ENCODE peak calls at places on chromosomes 12 and 14, in eight cellular contexts. One of them, this sample, is unnamed.

GRCh38 chr14:71418591-71419245 is 511.5 kb downstream of the PCNX1 start:
- DNase-seq in BJ: no peak
- DNase-seq in adrenal gland: no peak
- DNase-seq in mesenchymal stem cell: no peak
- DNase-seq in hippocampal formation: no peak
- DNase-seq in cardiac muscle cell: no peak
- DNase-seq in MM.1S: no peak
- DNase-seq in NCI-H187 treated with DMSO at 0.1 percent for 48 hours: no peak
- DNase-seq in this sample: no peak

GRCh38 chr12:1668833-1669543 is 21.9 kb upstream of the ADIPOR2 start:
- DNase-seq in BJ: no peak
- DNase-seq in adrenal gland: no peak
- DNase-seq in mesenchymal stem cell: peak
- DNase-seq in hippocampal formation: no peak
- DNase-seq in cardiac muscle cell: peak
- DNase-seq in MM.1S: no peak
- DNase-seq in NCI-H187 treated with DMSO at 0.1 percent for 48 hours: no peak
- DNase-seq in this sample: no peak

GRCh38 chr14:91261115-91261514 is 16.6 kb upstream of the GPR68 start:
- DNase-seq in BJ: no peak
- DNase-seq in adrenal gland: no peak
- DNase-seq in mesenchymal stem cell: no peak
- DNase-seq in hippocampal formation: no peak
- DNase-seq in cardiac muscle cell: no peak
- DNase-seq in MM.1S: no peak
- DNase-seq in NCI-H187 treated with DMSO at 0.1 percent for 48 hours: no peak
- DNase-seq in this sample: no peak

GRCh38 chr12:113334786-113335539 is at the start of gene SLC8B1:
- DNase-seq in BJ: no peak
- DNase-seq in adrenal gland: peak
- DNase-seq in mesenchymal stem cell: peak
- DNase-seq in hippocampal formation: peak
- DNase-seq in cardiac muscle cell: peak
- DNase-seq in MM.1S: peak
- DNase-seq in NCI-H187 treated with DMSO at 0.1 percent for 48 hours: no peak
- DNase-seq in this sample: no peak

GRCh38 chr12:12376636-12377448 is 20.0 kb downstream of the BORCS5 start:
- DNase-seq in BJ: no peak
- DNase-seq in adrenal gland: no peak
- DNase-seq in mesenchymal stem cell: peak
- DNase-seq in hippocampal formation: peak
- DNase-seq in cardiac muscle cell: peak
- DNase-seq in MM.1S: peak
- DNase-seq in NCI-H187 treated with DMSO at 0.1 percent for 48 hours: peak
- DNase-seq in this sample: peak

GRCh38 chr12:30757316-30757715 is 2.6 kb upstream of the CAPRIN2 start:
- DNase-seq in BJ: no peak
- DNase-seq in adrenal gland: no peak
- DNase-seq in mesenchymal stem cell: no peak
- DNase-seq in hippocampal formation: no peak
- DNase-seq in cardiac muscle cell: no peak
- DNase-seq in MM.1S: no peak
- DNase-seq in NCI-H187 treated with DMSO at 0.1 percent for 48 hours: no peak
- DNase-seq in this sample: no peak

GRCh38 chr12:122366685-122367475 is 55.6 kb downstream of the CLIP1 start:
- DNase-seq in BJ: peak
- DNase-seq in adrenal gland: peak
- DNase-seq in mesenchymal stem cell: peak
- DNase-seq in hippocampal formation: no peak
- DNase-seq in cardiac muscle cell: peak
- DNase-seq in MM.1S: no peak
- DNase-seq in NCI-H187 treated with DMSO at 0.1 percent for 48 hours: no peak
- DNase-seq in this sample: peak

GRCh38 chr12:52980096-52980694 is 26.1 kb upstream of the EIF4B start:
- DNase-seq in BJ: no peak
- DNase-seq in adrenal gland: no peak
- DNase-seq in mesenchymal stem cell: no peak
- DNase-seq in hippocampal formation: no peak
- DNase-seq in cardiac muscle cell: no peak
- DNase-seq in MM.1S: no peak
- DNase-seq in NCI-H187 treated with DMSO at 0.1 percent for 48 hours: no peak
- DNase-seq in this sample: no peak

GRCh38 chr12:64990991-64991570 is 130.0 kb downstream of the WIF1 start:
- DNase-seq in BJ: no peak
- DNase-seq in adrenal gland: no peak
- DNase-seq in mesenchymal stem cell: no peak
- DNase-seq in hippocampal formation: peak
- DNase-seq in cardiac muscle cell: no peak
- DNase-seq in MM.1S: peak
- DNase-seq in NCI-H187 treated with DMSO at 0.1 percent for 48 hours: no peak
- DNase-seq in this sample: no peak

GRCh38 chr14:94904636-94905035 is 134.7 kb upstream of the GSC start:
- DNase-seq in BJ: peak
- DNase-seq in adrenal gland: no peak
- DNase-seq in mesenchymal stem cell: peak
- DNase-seq in hippocampal formation: no peak
- DNase-seq in cardiac muscle cell: peak
- DNase-seq in MM.1S: no peak
- DNase-seq in NCI-H187 treated with DMSO at 0.1 percent for 48 hours: no peak
- DNase-seq in this sample: peak

GRCh38 chr12:104752883-104753282 is 205.2 kb downstream of the SLC41A2 start:
- DNase-seq in BJ: no peak
- DNase-seq in adrenal gland: no peak
- DNase-seq in mesenchymal stem cell: no peak
- DNase-seq in hippocampal formation: no peak
- DNase-seq in cardiac muscle cell: no peak
- DNase-seq in MM.1S: no peak
- DNase-seq in NCI-H187 treated with DMSO at 0.1 percent for 48 hours: no peak
- DNase-seq in this sample: no peak

GRCh38 chr14:99752486-99753121 is 40.6 kb upstream of the EML1 start:
- DNase-seq in BJ: peak
- DNase-seq in adrenal gland: no peak
- DNase-seq in mesenchymal stem cell: peak
- DNase-seq in hippocampal formation: no peak
- DNase-seq in cardiac muscle cell: peak
- DNase-seq in MM.1S: no peak
- DNase-seq in NCI-H187 treated with DMSO at 0.1 percent for 48 hours: no peak
- DNase-seq in this sample: no peak

GRCh38 chr12:54475542-54475941 is 2.1 kb upstream of the GTSF1 start:
- DNase-seq in BJ: no peak
- DNase-seq in adrenal gland: no peak
- DNase-seq in mesenchymal stem cell: peak
- DNase-seq in hippocampal formation: no peak
- DNase-seq in cardiac muscle cell: peak
- DNase-seq in MM.1S: no peak
- DNase-seq in NCI-H187 treated with DMSO at 0.1 percent for 48 hours: no peak
- DNase-seq in this sample: peak

GRCh38 chr12:24921251-24922038 is 27.5 kb downstream of the BCAT1 start:
- DNase-seq in BJ: peak
- DNase-seq in adrenal gland: no peak
- DNase-seq in mesenchymal stem cell: peak
- DNase-seq in hippocampal formation: no peak
- DNase-seq in cardiac muscle cell: peak
- DNase-seq in MM.1S: no peak
- DNase-seq in NCI-H187 treated with DMSO at 0.1 percent for 48 hours: no peak
- DNase-seq in this sample: no peak

GRCh38 chr12:56223571-56224101 is 506 bp upstream of the NABP2 start:
- DNase-seq in BJ: no peak
- DNase-seq in adrenal gland: no peak
- DNase-seq in mesenchymal stem cell: no peak
- DNase-seq in hippocampal formation: no peak
- DNase-seq in cardiac muscle cell: no peak
- DNase-seq in MM.1S: no peak
- DNase-seq in NCI-H187 treated with DMSO at 0.1 percent for 48 hours: no peak
- DNase-seq in this sample: no peak

GRCh38 chr12:107320929-107321618 is 227.7 kb upstream of the CRY1 start:
- DNase-seq in BJ: no peak
- DNase-seq in adrenal gland: no peak
- DNase-seq in mesenchymal stem cell: no peak
- DNase-seq in hippocampal formation: no peak
- DNase-seq in cardiac muscle cell: peak
- DNase-seq in MM.1S: no peak
- DNase-seq in NCI-H187 treated with DMSO at 0.1 percent for 48 hours: no peak
- DNase-seq in this sample: no peak

GRCh38 chr12:108446766-108447165 is 68.3 kb upstream of the FICD start:
- DNase-seq in BJ: no peak
- DNase-seq in adrenal gland: no peak
- DNase-seq in mesenchymal stem cell: peak
- DNase-seq in hippocampal formation: no peak
- DNase-seq in cardiac muscle cell: peak
- DNase-seq in MM.1S: no peak
- DNase-seq in NCI-H187 treated with DMSO at 0.1 percent for 48 hours: no peak
- DNase-seq in this sample: no peak

GRCh38 chr12:101925352-101925751 is 48.0 kb downstream of the DRAM1 start:
- DNase-seq in BJ: peak
- DNase-seq in adrenal gland: peak
- DNase-seq in mesenchymal stem cell: peak
- DNase-seq in hippocampal formation: no peak
- DNase-seq in cardiac muscle cell: peak
- DNase-seq in MM.1S: no peak
- DNase-seq in NCI-H187 treated with DMSO at 0.1 percent for 48 hours: no peak
- DNase-seq in this sample: peak

GRCh38 chr12:69070319-69071090 is 137.5 kb upstream of the CPM start:
- DNase-seq in BJ: no peak
- DNase-seq in adrenal gland: peak
- DNase-seq in mesenchymal stem cell: peak
- DNase-seq in hippocampal formation: peak
- DNase-seq in cardiac muscle cell: peak
- DNase-seq in MM.1S: peak
- DNase-seq in NCI-H187 treated with DMSO at 0.1 percent for 48 hours: no peak
- DNase-seq in this sample: no peak

GRCh38 chr14:99273724-99274345 is 1.8 kb upstream of the BCL11B start:
- DNase-seq in BJ: no peak
- DNase-seq in adrenal gland: peak
- DNase-seq in mesenchymal stem cell: no peak
- DNase-seq in hippocampal formation: no peak
- DNase-seq in cardiac muscle cell: peak
- DNase-seq in MM.1S: no peak
- DNase-seq in NCI-H187 treated with DMSO at 0.1 percent for 48 hours: no peak
- DNase-seq in this sample: no peak

GRCh38 chr12:9798008-9798619 is 29.2 kb upstream of the KLRF1 start:
- DNase-seq in BJ: no peak
- DNase-seq in adrenal gland: no peak
- DNase-seq in mesenchymal stem cell: peak
- DNase-seq in hippocampal formation: no peak
- DNase-seq in cardiac muscle cell: peak
- DNase-seq in MM.1S: peak
- DNase-seq in NCI-H187 treated with DMSO at 0.1 percent for 48 hours: no peak
- DNase-seq in this sample: no peak

GRCh38 chr14:33357225-33358010 is 418.7 kb downstream of the NPAS3 start:
- DNase-seq in BJ: no peak
- DNase-seq in adrenal gland: no peak
- DNase-seq in mesenchymal stem cell: no peak
- DNase-seq in hippocampal formation: peak
- DNase-seq in cardiac muscle cell: peak
- DNase-seq in MM.1S: no peak
- DNase-seq in NCI-H187 treated with DMSO at 0.1 percent for 48 hours: no peak
- DNase-seq in this sample: no peak

GRCh38 chr12:57810450-57810849 is 8.1 kb downstream of the AVIL start:
- DNase-seq in BJ: no peak
- DNase-seq in adrenal gland: no peak
- DNase-seq in mesenchymal stem cell: no peak
- DNase-seq in hippocampal formation: no peak
- DNase-seq in cardiac muscle cell: peak
- DNase-seq in MM.1S: no peak
- DNase-seq in NCI-H187 treated with DMSO at 0.1 percent for 48 hours: no peak
- DNase-seq in this sample: no peak

GRCh38 chr14:32593290-32593942 is 264.3 kb downstream of the AKAP6 start:
- DNase-seq in BJ: peak
- DNase-seq in adrenal gland: no peak
- DNase-seq in mesenchymal stem cell: peak
- DNase-seq in hippocampal formation: no peak
- DNase-seq in cardiac muscle cell: peak
- DNase-seq in MM.1S: no peak
- DNase-seq in NCI-H187 treated with DMSO at 0.1 percent for 48 hours: no peak
- DNase-seq in this sample: peak

GRCh38 chr14:32202941-32203882 is at the start of gene RNU6-8:
- DNase-seq in BJ: no peak
- DNase-seq in adrenal gland: peak
- DNase-seq in mesenchymal stem cell: peak
- DNase-seq in hippocampal formation: peak
- DNase-seq in cardiac muscle cell: peak
- DNase-seq in MM.1S: peak
- DNase-seq in NCI-H187 treated with DMSO at 0.1 percent for 48 hours: peak
- DNase-seq in this sample: no peak

GRCh38 chr14:29709490-29709889 is 218.2 kb downstream of the PRKD1 start:
- DNase-seq in BJ: no peak
- DNase-seq in adrenal gland: no peak
- DNase-seq in mesenchymal stem cell: peak
- DNase-seq in hippocampal formation: no peak
- DNase-seq in cardiac muscle cell: peak
- DNase-seq in MM.1S: no peak
- DNase-seq in NCI-H187 treated with DMSO at 0.1 percent for 48 hours: no peak
- DNase-seq in this sample: no peak

GRCh38 chr12:104604070-104604994 is 147.6 kb downstream of the CHST11 start:
- DNase-seq in BJ: peak
- DNase-seq in adrenal gland: peak
- DNase-seq in mesenchymal stem cell: peak
- DNase-seq in hippocampal formation: peak
- DNase-seq in cardiac muscle cell: peak
- DNase-seq in MM.1S: no peak
- DNase-seq in NCI-H187 treated with DMSO at 0.1 percent for 48 hours: no peak
- DNase-seq in this sample: peak

GRCh38 chr12:31797230-31797872 is 68.5 kb upstream of the AMN1 start:
- DNase-seq in BJ: no peak
- DNase-seq in adrenal gland: no peak
- DNase-seq in mesenchymal stem cell: no peak
- DNase-seq in hippocampal formation: no peak
- DNase-seq in cardiac muscle cell: no peak
- DNase-seq in MM.1S: no peak
- DNase-seq in NCI-H187 treated with DMSO at 0.1 percent for 48 hours: no peak
- DNase-seq in this sample: no peak